ENCODE peak calls at places on chromosomes 1 and 21, in nine cellular contexts. B is ovary, M is H1, Z is stomach, E is tibial nerve, X is suprapubic skin, R is esophagus muscularis mucosa, C is sigmoid colon, N is K562. Q is an unnamed sample.

GRCh38 chr1:117060441-117061317 is 553 bp downstream of the TTF2 start:
- DNase-seq in B (no peak), M (no peak), Z (no peak), E (no peak), X (no peak), R (no peak), C (no peak), N (peak; percentile 76), Q (peak; percentile 34)

GRCh38 chr1:154839691-154840090 is 30.4 kb downstream of the KCNN3 start:
- DNase-seq in B (no peak), M (no peak), Z (no peak), E (no peak), X (no peak), R (no peak), C (no peak), N (no peak), Q (no peak)

GRCh38 chr1:145695781-145696629 is 11.2 kb downstream of the PDZK1 start:
- DNase-seq in B (no peak), M (no peak), Z (no peak), E (no peak), X (no peak), R (no peak), C (no peak), N (no peak), Q (no peak)

GRCh38 chr21:25421327-25422028 is 185.8 kb downstream of the MRPL39 start:
- DNase-seq in B (no peak), M (no peak), Z (peak; percentile 39), E (peak; percentile 45), X (no peak), R (no peak), C (no peak), N (no peak), Q (peak; percentile 36)

GRCh38 chr1:72271555-72272096 is 10.7 kb downstream of the NEGR1 start:
- DNase-seq in B (no peak), M (no peak), Z (no peak), E (no peak), X (no peak), R (no peak), C (no peak), N (no peak), Q (no peak)

GRCh38 chr21:18908641-18909040 is 505.1 kb upstream of the TMPRSS15 start:
- DNase-seq in B (no peak), M (no peak), Z (no peak), E (no peak), X (no peak), R (no peak), C (no peak), N (no peak), Q (no peak)

GRCh38 chr21:43890042-43890441 is 25.0 kb downstream of the AGPAT3 start:
- DNase-seq in B (no peak), M (peak; percentile 59), Z (no peak), E (no peak), X (no peak), R (no peak), C (peak; percentile 42), N (no peak), Q (no peak)

GRCh38 chr21:42739061-42739931 is 85.9 kb downstream of the PDE9A start:
- DNase-seq in B (no peak), M (no peak), Z (no peak), E (no peak), X (peak; percentile 48), R (no peak), C (peak; percentile 59), N (no peak), Q (peak; percentile 9)

GRCh38 chr1:112637257-112638108 is 17.9 kb downstream of the CAPZA1 start:
- DNase-seq in B (no peak), M (no peak), Z (no peak), E (no peak), X (no peak), R (no peak), C (no peak), N (no peak), Q (no peak)

GRCh38 chr1:44677201-44677520 is 2.6 kb downstream of the ARMH1 start:
- DNase-seq in B (no peak), M (no peak), Z (no peak), E (no peak), X (no peak), R (no peak), C (no peak), N (peak; percentile 46), Q (no peak)

GRCh38 chr1:53122194-53122846 is 20.1 kb downstream of the SLC1A7 start:
- DNase-seq in B (no peak), M (no peak), Z (no peak), E (no peak), X (no peak), R (no peak), C (no peak), N (no peak), Q (no peak)

GRCh38 chr1:114081145-114082046 is 72.3 kb downstream of the SYT6 start:
- DNase-seq in B (peak; percentile 31), M (no peak), Z (no peak), E (no peak), X (no peak), R (no peak), C (no peak), N (no peak), Q (peak; percentile 11)

GRCh38 chr1:33288976-33289857 is 31.7 kb downstream of the A3GALT2 start:
- DNase-seq in B (no peak), M (no peak), Z (no peak), E (no peak), X (no peak), R (no peak), C (peak; percentile 58), N (no peak), Q (no peak)

GRCh38 chr1:232643227-232643626 is 13.3 kb upstream of the SIPA1L2 start:
- DNase-seq in B (no peak), M (no peak), Z (no peak), E (no peak), X (no peak), R (no peak), C (no peak), N (no peak), Q (no peak)

DNA sequence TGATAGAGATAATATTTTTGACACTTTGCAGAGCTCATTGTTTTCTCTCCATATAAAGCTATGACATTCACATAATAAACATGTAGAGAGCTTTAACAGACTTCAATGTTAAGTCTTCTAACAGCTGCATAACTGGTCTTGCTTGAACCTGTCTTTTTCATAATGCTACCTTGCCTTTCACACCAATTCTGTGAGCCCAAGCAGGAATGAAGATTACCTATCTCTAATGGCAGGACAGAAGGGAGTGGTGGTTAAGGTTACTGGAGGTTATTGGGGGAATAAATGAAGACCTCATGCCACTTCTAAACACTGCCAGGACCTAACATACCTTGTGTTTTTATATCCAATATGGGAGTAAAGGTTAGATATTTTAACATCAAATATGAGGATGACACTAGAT is 2.3 kb upstream of the CD55 start:
- DNase-seq in B (no peak), M (no peak), Z (no peak), E (no peak), X (no peak), R (no peak), C (no peak), N (no peak), Q (no peak)
- H3K4me1 ChIP-seq in B (peaks cover 2% of the 10 kb centered on the region), M (peaks cover 6% of the 10 kb centered on the region), Z (peaks cover 33% of the 10 kb centered on the region), E (peaks cover 11% of the 10 kb centered on the region), X (peaks cover 60% of the 10 kb centered on the region), R (peaks cover 24% of the 10 kb centered on the region), C (peaks cover 14% of the 10 kb centered on the region), N (peaks cover 46% of the 10 kb centered on the region), Q (no peaks in the 10 kb centered on the region)

GRCh38 chr1:203644191-203644590 is 17.6 kb downstream of the ATP2B4 start:
- DNase-seq in B (no peak), M (no peak), Z (no peak), E (no peak), X (no peak), R (no peak), C (no peak), N (no peak), Q (no peak)

GRCh38 chr1:203643213-203644045 is 16.8 kb downstream of the ATP2B4 start:
- DNase-seq in B (no peak), M (no peak), Z (no peak), E (no peak), X (peak; percentile 46), R (no peak), C (no peak), N (no peak), Q (no peak)

GRCh38 chr1:203645996-203646395 is 19.4 kb downstream of the ATP2B4 start:
- DNase-seq in B (no peak), M (no peak), Z (no peak), E (no peak), X (no peak), R (no peak), C (no peak), N (no peak), Q (no peak)

GRCh38 chr1:203648281-203648680 is 21.6 kb downstream of the ATP2B4 start:
- DNase-seq in B (no peak), M (no peak), Z (no peak), E (no peak), X (no peak), R (no peak), C (no peak), N (no peak), Q (no peak)

GRCh38 chr1:203644661-203645510 is 18.3 kb downstream of the ATP2B4 start:
- DNase-seq in B (no peak), M (no peak), Z (no peak), E (no peak), X (no peak), R (no peak), C (no peak), N (no peak), Q (no peak)
- TF ChIP-seq EP300 in B (no peak), M (no peak), Z (no peak), E (no peak), X (no peak), R (no peak), C (no peak), N (no peak), Q (no peak)

GRCh38 chr1:119739150-119739549 is 27.4 kb downstream of the PHGDH start:
- DNase-seq in B (no peak), M (no peak), Z (no peak), E (no peak), X (no peak), R (no peak), C (no peak), N (no peak), Q (no peak)

GRCh38 chr1:119740261-119740660 is 28.4 kb downstream of the HMGCS2 start:
- DNase-seq in B (no peak), M (no peak), Z (no peak), E (no peak), X (no peak), R (no peak), C (no peak), N (no peak), Q (no peak)

GRCh38 chr1:119737040-119737682 is 25.4 kb downstream of the PHGDH start:
- DNase-seq in B (peak; percentile 56), M (no peak), Z (peak; percentile 84), E (no peak), X (no peak), R (no peak), C (no peak), N (peak; percentile 92), Q (peak; percentile 39)

GRCh38 chr1:119736649-119737039 is 24.9 kb downstream of the PHGDH start:
- DNase-seq in B (no peak), M (no peak), Z (no peak), E (no peak), X (no peak), R (no peak), C (no peak), N (no peak), Q (no peak)

GRCh38 chr1:119738100-119738720 is 26.5 kb downstream of the PHGDH start:
- DNase-seq in B (no peak), M (no peak), Z (no peak), E (no peak), X (no peak), R (no peak), C (no peak), N (no peak), Q (no peak)
- H3K27ac ChIP-seq in B (no peak overlapping the region), M (no peak overlapping the region), Z (peak overlapping the region; percentile 73), E (peak overlapping the region; percentile 78), X (no peak overlapping the region), R (no peak overlapping the region), C (no peak overlapping the region), N (no peak overlapping the region), Q (no peak overlapping the region)

GRCh38 chr1:74197255-74197654 is 721 bp downstream of the LRRIQ3 start:
- DNase-seq in B (no peak), M (no peak), Z (no peak), E (no peak), X (no peak), R (no peak), C (no peak), N (no peak), Q (no peak)
- H3K4me1 ChIP-seq in B (no peaks in the 10 kb centered on the region), M (no peaks in the 10 kb centered on the region), Z (peaks cover 15% of the 10 kb centered on the region), E (no peaks in the 10 kb centered on the region), X (peaks cover 15% of the 10 kb centered on the region), R (peaks cover 19% of the 10 kb centered on the region), C (peaks cover 13% of the 10 kb centered on the region), N (no peaks in the 10 kb centered on the region), Q (peaks cover 9% of the 10 kb centered on the region)